ENCODE peak calls at places on chromosomes 4 and X, in ten cellular contexts. One of them, this sample, is unnamed.

GRCh38 chrX:42096262-42096939 is 173.0 kb upstream of the CASK start:
- DNase-seq in stomach: peak; percentile 46
- DNase-seq in HepG2: peak; percentile 5
- DNase-seq in tibial nerve: no peak
- DNase-seq in A549: peak; percentile 9
- DNase-seq in K562: peak; percentile 7
- DNase-seq in suprapubic skin: no peak
- DNase-seq in GM12878: no peak
- DNase-seq in transverse colon: no peak
- DNase-seq in upper lobe of left lung: no peak
- DNase-seq in this sample: peak; percentile 51

GRCh38 chrX:29890004-29890403 is 325.4 kb upstream of the MAGEB2 start:
- DNase-seq in stomach: no peak
- DNase-seq in HepG2: no peak
- DNase-seq in tibial nerve: no peak
- DNase-seq in A549: no peak
- DNase-seq in K562: no peak
- DNase-seq in suprapubic skin: no peak
- DNase-seq in GM12878: no peak
- DNase-seq in transverse colon: no peak
- DNase-seq in upper lobe of left lung: no peak
- DNase-seq in this sample: no peak

GRCh38 chrX:9681422-9681821 is 84.2 kb downstream of the GPR143 start:
- DNase-seq in stomach: no peak
- DNase-seq in HepG2: no peak
- DNase-seq in tibial nerve: no peak
- DNase-seq in A549: no peak
- DNase-seq in K562: no peak
- DNase-seq in suprapubic skin: no peak
- DNase-seq in GM12878: no peak
- DNase-seq in transverse colon: no peak
- DNase-seq in upper lobe of left lung: no peak
- DNase-seq in this sample: no peak

GRCh38 chr4:6188687-6189305 is 11.6 kb downstream of the JAKMIP1 start:
- DNase-seq in stomach: no peak
- DNase-seq in HepG2: no peak
- DNase-seq in tibial nerve: no peak
- DNase-seq in A549: no peak
- DNase-seq in K562: no peak
- DNase-seq in suprapubic skin: no peak
- DNase-seq in GM12878: no peak
- DNase-seq in transverse colon: no peak
- DNase-seq in upper lobe of left lung: no peak
- DNase-seq in this sample: no peak

GRCh38 chrX:150548684-150549083 is 19.7 kb upstream of the MTM1 start:
- DNase-seq in stomach: no peak
- DNase-seq in HepG2: no peak
- DNase-seq in tibial nerve: no peak
- DNase-seq in A549: no peak
- DNase-seq in K562: no peak
- DNase-seq in suprapubic skin: no peak
- DNase-seq in GM12878: no peak
- DNase-seq in transverse colon: no peak
- DNase-seq in upper lobe of left lung: no peak
- DNase-seq in this sample: no peak

GRCh38 chrX:68822641-68823410 is 6.0 kb upstream of the EFNB1 start:
- DNase-seq in stomach: no peak
- DNase-seq in HepG2: peak; percentile 28
- DNase-seq in tibial nerve: no peak
- DNase-seq in A549: peak; percentile 36
- DNase-seq in K562: peak; percentile 46
- DNase-seq in suprapubic skin: no peak
- DNase-seq in GM12878: no peak
- DNase-seq in transverse colon: no peak
- DNase-seq in upper lobe of left lung: no peak
- DNase-seq in this sample: peak; percentile 62

GRCh38 chr4:52866734-52867133 is 4.6 kb downstream of the RASL11B start:
- DNase-seq in stomach: no peak
- DNase-seq in HepG2: no peak
- DNase-seq in tibial nerve: no peak
- DNase-seq in A549: no peak
- DNase-seq in K562: no peak
- DNase-seq in suprapubic skin: no peak
- DNase-seq in GM12878: no peak
- DNase-seq in transverse colon: no peak
- DNase-seq in upper lobe of left lung: no peak
- DNase-seq in this sample: no peak

GRCh38 chrX:35104626-35105025 is 162.0 kb downstream of the FAM47B start:
- DNase-seq in stomach: no peak
- DNase-seq in HepG2: no peak
- DNase-seq in tibial nerve: no peak
- DNase-seq in A549: no peak
- DNase-seq in K562: no peak
- DNase-seq in suprapubic skin: no peak
- DNase-seq in GM12878: no peak
- DNase-seq in transverse colon: no peak
- DNase-seq in upper lobe of left lung: no peak
- DNase-seq in this sample: no peak

GRCh38 chr4:98662619-98663225 is 4.3 kb upstream of the TSPAN5 start:
- DNase-seq in stomach: no peak
- DNase-seq in HepG2: no peak
- DNase-seq in tibial nerve: no peak
- DNase-seq in A549: no peak
- DNase-seq in K562: no peak
- DNase-seq in suprapubic skin: no peak
- DNase-seq in GM12878: no peak
- DNase-seq in transverse colon: no peak
- DNase-seq in upper lobe of left lung: no peak
- DNase-seq in this sample: no peak

GRCh38 chr4:98664959-98665358 is 6.5 kb upstream of the TSPAN5 start:
- DNase-seq in stomach: no peak
- DNase-seq in HepG2: no peak
- DNase-seq in tibial nerve: no peak
- DNase-seq in A549: no peak
- DNase-seq in K562: no peak
- DNase-seq in suprapubic skin: no peak
- DNase-seq in GM12878: no peak
- DNase-seq in transverse colon: no peak
- DNase-seq in upper lobe of left lung: no peak
- DNase-seq in this sample: no peak

GRCh38 chr4:98662055-98662453 is 3.6 kb upstream of the TSPAN5 start:
- DNase-seq in stomach: no peak
- DNase-seq in HepG2: no peak
- DNase-seq in tibial nerve: no peak
- DNase-seq in A549: no peak
- DNase-seq in K562: no peak
- DNase-seq in suprapubic skin: no peak
- DNase-seq in GM12878: no peak
- DNase-seq in transverse colon: no peak
- DNase-seq in upper lobe of left lung: no peak
- DNase-seq in this sample: no peak

GRCh38 chr4:98661356-98662054 is 3.1 kb upstream of the TSPAN5 start:
- DNase-seq in stomach: no peak
- DNase-seq in HepG2: no peak
- DNase-seq in tibial nerve: no peak
- DNase-seq in A549: no peak
- DNase-seq in K562: no peak
- DNase-seq in suprapubic skin: no peak
- DNase-seq in GM12878: no peak
- DNase-seq in transverse colon: no peak
- DNase-seq in upper lobe of left lung: no peak
- DNase-seq in this sample: no peak

GRCh38 chr4:98663226-98664006 is 5.0 kb upstream of the TSPAN5 start:
- DNase-seq in stomach: no peak
- DNase-seq in HepG2: no peak
- DNase-seq in tibial nerve: no peak
- DNase-seq in A549: no peak
- DNase-seq in K562: no peak
- DNase-seq in suprapubic skin: no peak
- DNase-seq in GM12878: peak; percentile 84
- DNase-seq in transverse colon: peak; percentile 21
- DNase-seq in upper lobe of left lung: no peak
- DNase-seq in this sample: no peak
- TF ChIP-seq EP300 in stomach: no peak
- TF ChIP-seq EP300 in HepG2: no peak
- TF ChIP-seq EP300 in tibial nerve: no peak
- TF ChIP-seq EP300 in A549: no peak
- TF ChIP-seq EP300 in K562: no peak
- TF ChIP-seq EP300 in suprapubic skin: no peak
- TF ChIP-seq EP300 in GM12878: peak; percentile 90
- TF ChIP-seq EP300 in transverse colon: no peak
- TF ChIP-seq EP300 in upper lobe of left lung: no peak
- TF ChIP-seq EP300 in this sample: no peak

GRCh38 chr4:118683513-118683912 is 1.7 kb upstream of the METTL14 start:
- DNase-seq in stomach: no peak
- DNase-seq in HepG2: peak; percentile 49
- DNase-seq in tibial nerve: no peak
- DNase-seq in A549: no peak
- DNase-seq in K562: peak; percentile 43
- DNase-seq in suprapubic skin: no peak
- DNase-seq in GM12878: no peak
- DNase-seq in transverse colon: no peak
- DNase-seq in upper lobe of left lung: no peak
- DNase-seq in this sample: no peak

GRCh38 chr4:118684873-118685811 is at the start of gene METTL14:
- DNase-seq in stomach: peak; percentile 95
- DNase-seq in HepG2: peak; percentile 88
- DNase-seq in tibial nerve: peak; percentile 96
- DNase-seq in A549: peak; percentile 60
- DNase-seq in K562: peak; percentile 96
- DNase-seq in suprapubic skin: peak; percentile 96
- DNase-seq in GM12878: peak; percentile 74
- DNase-seq in transverse colon: peak; percentile 93
- DNase-seq in upper lobe of left lung: peak; percentile 97
- DNase-seq in this sample: peak; percentile 94

GRCh38 chr4:118680808-118681207 is 4.4 kb upstream of the METTL14 start:
- DNase-seq in stomach: no peak
- DNase-seq in HepG2: no peak
- DNase-seq in tibial nerve: no peak
- DNase-seq in A549: no peak
- DNase-seq in K562: no peak
- DNase-seq in suprapubic skin: no peak
- DNase-seq in GM12878: no peak
- DNase-seq in transverse colon: no peak
- DNase-seq in upper lobe of left lung: no peak
- DNase-seq in this sample: no peak

GRCh38 chr4:118682928-118683327 is 2.3 kb upstream of the METTL14 start:
- DNase-seq in stomach: no peak
- DNase-seq in HepG2: peak; percentile 30
- DNase-seq in tibial nerve: no peak
- DNase-seq in A549: peak; percentile 13
- DNase-seq in K562: peak; percentile 53
- DNase-seq in suprapubic skin: no peak
- DNase-seq in GM12878: no peak
- DNase-seq in transverse colon: no peak
- DNase-seq in upper lobe of left lung: no peak
- DNase-seq in this sample: no peak
- TF ChIP-seq EP300 in stomach: no peak
- TF ChIP-seq EP300 in HepG2: no peak
- TF ChIP-seq EP300 in tibial nerve: no peak
- TF ChIP-seq EP300 in A549: no peak
- TF ChIP-seq EP300 in K562: no peak
- TF ChIP-seq EP300 in suprapubic skin: no peak
- TF ChIP-seq EP300 in GM12878: no peak
- TF ChIP-seq EP300 in transverse colon: no peak
- TF ChIP-seq EP300 in upper lobe of left lung: no peak
- TF ChIP-seq EP300 in this sample: no peak

GRCh38 chrX:102934624-102935023 is 2.4 kb upstream of the RAB40AL start:
- DNase-seq in stomach: peak; percentile 30
- DNase-seq in HepG2: peak; percentile 3
- DNase-seq in tibial nerve: peak; percentile 10
- DNase-seq in A549: peak; percentile 3
- DNase-seq in K562: peak; percentile 46
- DNase-seq in suprapubic skin: no peak
- DNase-seq in GM12878: no peak
- DNase-seq in transverse colon: peak; percentile 18
- DNase-seq in upper lobe of left lung: no peak
- DNase-seq in this sample: no peak
- TF ChIP-seq EP300 in stomach: no peak
- TF ChIP-seq EP300 in HepG2: no peak
- TF ChIP-seq EP300 in tibial nerve: no peak
- TF ChIP-seq EP300 in A549: no peak
- TF ChIP-seq EP300 in K562: no peak
- TF ChIP-seq EP300 in suprapubic skin: no peak
- TF ChIP-seq EP300 in GM12878: no peak
- TF ChIP-seq EP300 in transverse colon: no peak
- TF ChIP-seq EP300 in upper lobe of left lung: no peak
- TF ChIP-seq EP300 in this sample: no peak

GRCh38 chr4:151665442-151666127 is 95.2 kb downstream of the GATB start:
- DNase-seq in stomach: no peak
- DNase-seq in HepG2: no peak
- DNase-seq in tibial nerve: no peak
- DNase-seq in A549: no peak
- DNase-seq in K562: no peak
- DNase-seq in suprapubic skin: no peak
- DNase-seq in GM12878: no peak
- DNase-seq in transverse colon: no peak
- DNase-seq in upper lobe of left lung: peak; percentile 60
- DNase-seq in this sample: no peak

GRCh38 chr4:151666501-151666900 is 94.3 kb downstream of the GATB start:
- DNase-seq in stomach: no peak
- DNase-seq in HepG2: no peak
- DNase-seq in tibial nerve: no peak
- DNase-seq in A549: no peak
- DNase-seq in K562: no peak
- DNase-seq in suprapubic skin: no peak
- DNase-seq in GM12878: no peak
- DNase-seq in transverse colon: no peak
- DNase-seq in upper lobe of left lung: no peak
- DNase-seq in this sample: no peak

GRCh38 chr4:151667666-151668065 is 93.1 kb downstream of the GATB start:
- DNase-seq in stomach: no peak
- DNase-seq in HepG2: no peak
- DNase-seq in tibial nerve: no peak
- DNase-seq in A549: no peak
- DNase-seq in K562: no peak
- DNase-seq in suprapubic skin: no peak
- DNase-seq in GM12878: no peak
- DNase-seq in transverse colon: no peak
- DNase-seq in upper lobe of left lung: no peak
- DNase-seq in this sample: no peak

GRCh38 chr4:151668687-151669402 is 92.0 kb downstream of the GATB start:
- DNase-seq in stomach: no peak
- DNase-seq in HepG2: no peak
- DNase-seq in tibial nerve: no peak
- DNase-seq in A549: no peak
- DNase-seq in K562: no peak
- DNase-seq in suprapubic skin: no peak
- DNase-seq in GM12878: no peak
- DNase-seq in transverse colon: no peak
- DNase-seq in upper lobe of left lung: no peak
- DNase-seq in this sample: no peak

DNA sequence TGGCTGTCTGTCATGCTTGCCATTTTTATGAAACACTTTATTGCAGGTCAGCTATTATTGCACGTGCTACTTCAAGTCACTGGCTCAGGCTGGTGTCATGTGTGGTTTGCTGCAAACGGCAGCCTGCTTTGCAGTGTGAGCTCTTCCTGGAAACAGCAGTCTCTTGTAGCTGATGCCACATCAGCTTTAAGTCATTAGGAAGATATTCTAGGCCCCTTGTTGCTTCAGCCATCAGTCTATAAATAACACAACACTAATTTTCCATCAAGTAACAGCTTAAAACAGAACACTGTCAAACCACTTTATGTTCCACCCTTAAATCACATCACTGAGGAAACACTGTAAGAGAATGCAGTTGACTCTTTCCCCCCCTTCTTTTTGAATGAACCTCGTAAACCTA is 93.8 kb downstream of the GATB start:
- DNase-seq in stomach: no peak
- DNase-seq in HepG2: no peak
- DNase-seq in tibial nerve: no peak
- DNase-seq in A549: no peak
- DNase-seq in K562: no peak
- DNase-seq in suprapubic skin: no peak
- DNase-seq in GM12878: no peak
- DNase-seq in transverse colon: no peak
- DNase-seq in upper lobe of left lung: no peak
- DNase-seq in this sample: no peak
- TF ChIP-seq EP300 in stomach: no peak
- TF ChIP-seq EP300 in HepG2: no peak
- TF ChIP-seq EP300 in tibial nerve: no peak
- TF ChIP-seq EP300 in A549: no peak
- TF ChIP-seq EP300 in K562: no peak
- TF ChIP-seq EP300 in suprapubic skin: no peak
- TF ChIP-seq EP300 in GM12878: no peak
- TF ChIP-seq EP300 in transverse colon: no peak
- TF ChIP-seq EP300 in upper lobe of left lung: no peak
- TF ChIP-seq EP300 in this sample: no peak

This sample was measured in ovary.